ENCODE peak calls at places on chromosome 18, in five cellular contexts. C is IMR-90, S is ovary, B is HepG2, O is endothelial cell of umbilical vein. K is an unnamed sample.

GRCh38 chr18:60978338-60978737 is 354.9 kb upstream of the CDH20 start:
- DNase-seq in B (no peak), O (peak), C (peak), S (no peak), K (peak)

GRCh38 chr18:627211-627610 is 30.2 kb upstream of the TYMS start:
- DNase-seq in B (no peak), C (peak), S (no peak), O (no peak), K (no peak)

GRCh38 chr18:32714571-32715148 is 58.2 kb downstream of the KLHL14 start:
- DNase-seq in B (peak), C (peak), O (peak), S (no peak), K (peak)

GRCh38 chr18:13216732-13217465 is 1.7 kb upstream of the LDLRAD4 start:
- DNase-seq in O (peak), S (no peak), C (no peak), B (no peak), K (no peak)

GRCh38 chr18:3478262-3478978 is 28.4 kb downstream of the TGIF1 start:
- DNase-seq in C (no peak), O (peak), S (no peak), B (no peak), K (no peak)

GRCh38 chr18:36307513-36307912 is 10.0 kb downstream of the FHOD3 start:
- DNase-seq in B (no peak), S (no peak), O (no peak), C (peak), K (no peak)

GRCh38 chr18:3773303-3773702 is 323.3 kb downstream of the TGIF1 start:
- DNase-seq in O (no peak), S (no peak), B (no peak), C (peak), K (no peak)

GRCh38 chr18:59662008-59662701 is 35.1 kb downstream of the CCBE1 start:
- DNase-seq in O (no peak), B (no peak), C (peak), S (no peak), K (no peak)

GRCh38 chr18:51194604-51195003 is 2.9 kb downstream of the MEX3C start:
- DNase-seq in C (no peak), O (peak), S (no peak), B (no peak), K (no peak)

GRCh38 chr18:60157810-60158209 is 214.8 kb downstream of the MC4R start:
- DNase-seq in S (no peak), O (no peak), C (no peak), B (no peak), K (no peak)

GRCh38 chr18:5710676-5711075 is 166.9 kb upstream of the EPB41L3 start:
- DNase-seq in O (no peak), B (no peak), C (no peak), S (no peak), K (no peak)

GRCh38 chr18:56662902-56663301 is 11.7 kb downstream of the WDR7 start:
- DNase-seq in O (no peak), C (no peak), B (no peak), S (no peak), K (no peak)

GRCh38 chr18:12278765-12279682 is 24.9 kb downstream of the CIDEA start:
- DNase-seq in B (peak), C (peak), S (peak), O (peak), K (peak)

GRCh38 chr18:50716902-50717301 is 102.9 kb downstream of the MRO start:
- DNase-seq in C (no peak), B (no peak), S (no peak), O (no peak), K (no peak)

GRCh38 chr18:26863921-26864497 is 1.5 kb downstream of the AQP4 start:
- DNase-seq in C (no peak), B (no peak), S (no peak), O (no peak), K (no peak)

GRCh38 chr18:8847900-8848299 is 142.5 kb downstream of the MTCL1 start:
- DNase-seq in B (no peak), S (no peak), C (no peak), O (no peak), K (no peak)

GRCh38 chr18:61199131-61199903 is 133.9 kb upstream of the CDH20 start:
- DNase-seq in S (no peak), C (no peak), O (no peak), B (no peak), K (no peak)

GRCh38 chr18:60413944-60414547 is 41.5 kb upstream of the MC4R start:
- DNase-seq in C (peak), O (no peak), B (peak), S (no peak), K (no peak)

GRCh38 chr18:66645983-66646382 is 42.1 kb upstream of the CDH19 start:
- DNase-seq in O (no peak), C (no peak), S (no peak), B (no peak), K (no peak)

GRCh38 chr18:7116832-7117389 is 686 bp downstream of the LAMA1 start:
- DNase-seq in B (no peak), S (peak), O (no peak), C (no peak), K (no peak)

GRCh38 chr18:67618061-67618460 is 101.5 kb upstream of the DSEL start:
- DNase-seq in C (no peak), S (no peak), B (no peak), O (no peak), K (no peak)

GRCh38 chr18:76822510-76823165 is at the start of gene ZNF236:
- DNase-seq in O (peak), C (peak), B (peak), S (peak), K (peak)
- TF ChIP-seq POLR2A in O (peak), C (peak), B (peak), S (peak), K (peak)

DNA sequence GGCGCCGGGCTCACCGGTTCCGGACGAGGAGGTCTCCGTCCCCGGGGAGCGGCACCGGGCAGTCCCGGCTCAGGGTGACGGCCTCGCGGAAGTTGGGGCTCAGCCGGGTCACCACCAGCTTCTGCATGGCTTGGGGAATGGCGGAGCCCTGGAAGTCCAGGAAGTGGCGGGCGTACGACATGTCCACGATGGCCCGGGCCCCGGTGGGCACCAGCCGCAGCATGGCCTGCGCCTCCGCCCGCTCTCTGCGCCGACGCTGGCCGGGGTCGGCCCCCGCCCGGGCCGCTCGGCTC is 157 bp downstream of the PTGR3 start:
- DNase-seq in B (no peak), C (no peak), S (no peak), O (peak), K (no peak)
- TF ChIP-seq POLR2A in B (peak), C (no peak), S (no peak), O (peak), K (no peak)

GRCh38 chr18:63301458-63301857 is 18.1 kb downstream of the BCL2 start:
- DNase-seq in O (no peak), S (no peak), C (no peak), B (no peak), K (no peak)
- TF ChIP-seq POLR2A in O (no peak), S (no peak), C (no peak), B (no peak), K (no peak)

GRCh38 chr18:55489742-55490055 is 98.3 kb downstream of the TCF4 start:
- DNase-seq in S (no peak), B (no peak), O (no peak), C (peak), K (no peak)
- TF ChIP-seq POLR2A in S (no peak), B (no peak), O (no peak), C (no peak), K (no peak)

GRCh38 chr18:79400091-79400590 is 4.4 kb downstream of the NFATC1 start:
- DNase-seq in B (no peak), S (peak), C (no peak), O (no peak), K (no peak)
- TF ChIP-seq POLR2A in B (no peak), S (no peak), C (no peak), O (no peak), K (no peak)

DNA sequence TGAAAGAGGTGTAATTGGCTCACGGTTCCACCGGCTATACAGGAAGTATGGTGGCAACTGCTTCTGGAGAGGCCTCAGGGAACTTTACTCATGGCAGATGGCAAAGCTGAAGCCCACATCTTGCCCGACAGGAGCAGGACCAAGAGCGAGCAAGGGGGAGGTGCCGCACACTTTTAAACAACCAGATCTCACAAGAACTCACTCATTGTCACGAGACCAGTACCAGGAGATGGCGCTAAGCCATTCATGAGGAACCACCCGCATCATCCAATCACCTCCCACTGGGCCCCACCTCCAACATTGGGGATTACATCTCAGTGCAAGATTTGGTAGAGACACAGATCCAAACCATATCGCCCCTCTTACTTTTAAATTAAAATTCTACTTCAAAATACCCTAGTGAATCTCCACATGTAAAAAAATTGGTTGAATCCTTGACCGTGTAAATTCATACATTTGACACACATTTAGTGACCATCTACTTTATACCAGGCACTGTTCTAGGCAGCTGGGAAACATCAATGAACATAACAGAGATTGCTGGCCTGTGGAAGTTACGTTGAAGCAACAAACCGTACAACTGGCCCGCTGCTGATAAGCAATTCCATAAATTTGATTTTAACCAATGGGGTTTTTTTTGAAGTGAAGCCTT is 87.6 kb downstream of the ALPK2 start:
- DNase-seq in S (no peak), B (no peak), O (no peak), C (peak), K (no peak)
- TF ChIP-seq POLR2A in S (no peak), B (no peak), O (no peak), C (no peak), K (no peak)

DNA sequence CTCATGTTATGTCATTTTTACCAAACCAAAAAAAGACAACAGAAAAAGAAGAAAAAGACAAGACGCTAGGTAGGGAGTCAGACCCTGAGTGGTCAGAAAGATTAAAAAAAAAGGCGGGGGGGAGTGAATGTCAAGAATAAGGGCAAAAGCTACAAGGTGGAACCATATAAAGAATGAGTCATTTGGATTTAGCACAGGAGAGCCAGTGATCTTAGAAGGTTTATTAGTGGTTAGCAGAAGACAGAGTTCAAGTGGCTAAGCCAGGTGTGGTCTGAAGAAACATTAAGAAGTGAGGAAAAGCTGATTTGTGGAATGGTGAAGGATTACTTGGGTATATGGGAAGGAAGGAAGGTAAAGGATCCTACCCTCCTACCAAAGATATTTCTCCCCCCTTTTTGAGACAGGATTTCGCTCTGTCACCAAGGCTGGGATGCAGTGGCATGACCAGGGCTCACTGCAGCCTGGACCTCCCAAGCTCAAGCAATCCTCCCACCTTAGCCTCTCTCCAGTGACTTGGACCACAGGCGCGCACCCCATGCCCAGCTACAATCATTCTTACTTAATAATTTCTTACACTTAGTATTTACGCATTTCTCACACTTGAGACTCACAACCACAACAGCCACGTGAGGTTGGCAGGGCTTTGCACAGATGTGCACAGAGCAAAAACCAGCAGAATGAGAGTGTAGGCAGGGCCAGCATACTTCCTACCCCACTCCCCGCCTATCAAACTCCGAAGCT is 2.6 kb downstream of the DSC2 start:
- DNase-seq in B (no peak), O (no peak), S (no peak), C (no peak), K (no peak)
- TF ChIP-seq POLR2A in B (no peak), O (no peak), S (no peak), C (no peak), K (no peak)

K was measured in H54.